ENCODE peak calls at places on chromosomes 1 and 21, in six cellular contexts. One of them, this sample, is unnamed.

GRCh38 chr1:46202975-46203737 is at the start of gene LURAP1:
- DNase-seq in trophoblast cell: peak
- DNase-seq in neuronal stem cell: peak
- DNase-seq in IMR-90: peak
- DNase-seq in mesenchymal stem cell: peak
- DNase-seq in H1: peak
- DNase-seq in this sample: peak

GRCh38 chr1:198205021-198205684 is 48.4 kb downstream of the NEK7 start:
- DNase-seq in trophoblast cell: no peak
- DNase-seq in neuronal stem cell: no peak
- DNase-seq in IMR-90: peak
- DNase-seq in mesenchymal stem cell: no peak
- DNase-seq in H1: no peak
- DNase-seq in this sample: no peak

GRCh38 chr1:64861611-64862010 is 104.7 kb downstream of the JAK1 start:
- DNase-seq in trophoblast cell: peak
- DNase-seq in neuronal stem cell: peak
- DNase-seq in IMR-90: peak
- DNase-seq in mesenchymal stem cell: peak
- DNase-seq in H1: peak
- DNase-seq in this sample: peak

GRCh38 chr1:51247499-51247898 is 11.4 kb downstream of the RNF11 start:
- DNase-seq in trophoblast cell: no peak
- DNase-seq in neuronal stem cell: no peak
- DNase-seq in IMR-90: no peak
- DNase-seq in mesenchymal stem cell: no peak
- DNase-seq in H1: no peak
- DNase-seq in this sample: no peak

GRCh38 chr1:20192364-20192763 is 6.0 kb upstream of the PLA2G2C start:
- DNase-seq in trophoblast cell: no peak
- DNase-seq in neuronal stem cell: no peak
- DNase-seq in IMR-90: peak
- DNase-seq in mesenchymal stem cell: peak
- DNase-seq in H1: no peak
- DNase-seq in this sample: no peak

GRCh38 chr21:17003763-17004373 is 509.0 kb upstream of the CXADR start:
- DNase-seq in trophoblast cell: no peak
- DNase-seq in neuronal stem cell: no peak
- DNase-seq in IMR-90: peak
- DNase-seq in mesenchymal stem cell: no peak
- DNase-seq in H1: no peak
- DNase-seq in this sample: no peak

GRCh38 chr1:167805041-167805556 is 83.3 kb downstream of the MPZL1 start:
- DNase-seq in trophoblast cell: no peak
- DNase-seq in neuronal stem cell: no peak
- DNase-seq in IMR-90: no peak
- DNase-seq in mesenchymal stem cell: no peak
- DNase-seq in H1: no peak
- DNase-seq in this sample: no peak

GRCh38 chr1:58715108-58715507 is 15.2 kb upstream of the MYSM1 start:
- DNase-seq in trophoblast cell: no peak
- DNase-seq in neuronal stem cell: no peak
- DNase-seq in IMR-90: no peak
- DNase-seq in mesenchymal stem cell: no peak
- DNase-seq in H1: no peak
- DNase-seq in this sample: no peak

GRCh38 chr1:81689531-81689941 is 111.2 kb upstream of the ADGRL2 start:
- DNase-seq in trophoblast cell: peak
- DNase-seq in neuronal stem cell: no peak
- DNase-seq in IMR-90: peak
- DNase-seq in mesenchymal stem cell: peak
- DNase-seq in H1: no peak
- DNase-seq in this sample: no peak

GRCh38 chr1:35470964-35471613 is 86.1 kb downstream of the KIAA0319L start:
- DNase-seq in trophoblast cell: no peak
- DNase-seq in neuronal stem cell: no peak
- DNase-seq in IMR-90: no peak
- DNase-seq in mesenchymal stem cell: no peak
- DNase-seq in H1: no peak
- DNase-seq in this sample: peak

GRCh38 chr1:110477445-110477957 is 26.6 kb downstream of the PROK1 start:
- DNase-seq in trophoblast cell: no peak
- DNase-seq in neuronal stem cell: no peak
- DNase-seq in IMR-90: no peak
- DNase-seq in mesenchymal stem cell: no peak
- DNase-seq in H1: no peak
- DNase-seq in this sample: peak

GRCh38 chr1:240732390-240732789 is 120.4 kb upstream of the GREM2 start:
- DNase-seq in trophoblast cell: peak
- DNase-seq in neuronal stem cell: peak
- DNase-seq in IMR-90: peak
- DNase-seq in mesenchymal stem cell: peak
- DNase-seq in H1: no peak
- DNase-seq in this sample: no peak

GRCh38 chr1:150484431-150484830 is 2.8 kb upstream of the TARS2 start:
- DNase-seq in trophoblast cell: no peak
- DNase-seq in neuronal stem cell: no peak
- DNase-seq in IMR-90: peak
- DNase-seq in mesenchymal stem cell: no peak
- DNase-seq in H1: no peak
- DNase-seq in this sample: no peak

GRCh38 chr1:53111693-53112092 is 30.7 kb downstream of the SLC1A7 start:
- DNase-seq in trophoblast cell: no peak
- DNase-seq in neuronal stem cell: no peak
- DNase-seq in IMR-90: no peak
- DNase-seq in mesenchymal stem cell: no peak
- DNase-seq in H1: no peak
- DNase-seq in this sample: no peak

GRCh38 chr1:23957096-23957495 is 2.5 kb upstream of the PNRC2 start:
- DNase-seq in trophoblast cell: peak
- DNase-seq in neuronal stem cell: no peak
- DNase-seq in IMR-90: no peak
- DNase-seq in mesenchymal stem cell: no peak
- DNase-seq in H1: no peak
- DNase-seq in this sample: no peak

GRCh38 chr1:241918879-241919278 is 38.7 kb upstream of the BECN2 start:
- DNase-seq in trophoblast cell: peak
- DNase-seq in neuronal stem cell: no peak
- DNase-seq in IMR-90: peak
- DNase-seq in mesenchymal stem cell: peak
- DNase-seq in H1: no peak
- DNase-seq in this sample: no peak

GRCh38 chr1:15833069-15833679 is 14.3 kb upstream of the SPEN start:
- DNase-seq in trophoblast cell: peak
- DNase-seq in neuronal stem cell: no peak
- DNase-seq in IMR-90: no peak
- DNase-seq in mesenchymal stem cell: peak
- DNase-seq in H1: no peak
- DNase-seq in this sample: peak

GRCh38 chr1:198809247-198809646 is 170.4 kb downstream of the PTPRC start:
- DNase-seq in trophoblast cell: no peak
- DNase-seq in neuronal stem cell: no peak
- DNase-seq in IMR-90: peak
- DNase-seq in mesenchymal stem cell: peak
- DNase-seq in H1: no peak
- DNase-seq in this sample: no peak

GRCh38 chr1:225471453-225472301 is 43.8 kb upstream of the LBR start:
- DNase-seq in trophoblast cell: no peak
- DNase-seq in neuronal stem cell: no peak
- DNase-seq in IMR-90: no peak
- DNase-seq in mesenchymal stem cell: no peak
- DNase-seq in H1: peak
- DNase-seq in this sample: peak

GRCh38 chr21:42109873-42110525 is 38.9 kb downstream of the UMODL1 start:
- DNase-seq in trophoblast cell: no peak
- DNase-seq in neuronal stem cell: no peak
- DNase-seq in IMR-90: no peak
- DNase-seq in mesenchymal stem cell: no peak
- DNase-seq in H1: no peak
- DNase-seq in this sample: no peak

GRCh38 chr21:42111811-42112210 is 40.7 kb downstream of the UMODL1 start:
- DNase-seq in trophoblast cell: no peak
- DNase-seq in neuronal stem cell: no peak
- DNase-seq in IMR-90: no peak
- DNase-seq in mesenchymal stem cell: no peak
- DNase-seq in H1: no peak
- DNase-seq in this sample: no peak

GRCh38 chr21:42110691-42111469 is 39.8 kb downstream of the UMODL1 start:
- DNase-seq in trophoblast cell: no peak
- DNase-seq in neuronal stem cell: no peak
- DNase-seq in IMR-90: no peak
- DNase-seq in mesenchymal stem cell: no peak
- DNase-seq in H1: no peak
- DNase-seq in this sample: no peak

GRCh38 chr21:42112223-42112622 is 41.1 kb downstream of the UMODL1 start:
- DNase-seq in trophoblast cell: no peak
- DNase-seq in neuronal stem cell: no peak
- DNase-seq in IMR-90: no peak
- DNase-seq in mesenchymal stem cell: no peak
- DNase-seq in H1: no peak
- DNase-seq in this sample: no peak

DNA sequence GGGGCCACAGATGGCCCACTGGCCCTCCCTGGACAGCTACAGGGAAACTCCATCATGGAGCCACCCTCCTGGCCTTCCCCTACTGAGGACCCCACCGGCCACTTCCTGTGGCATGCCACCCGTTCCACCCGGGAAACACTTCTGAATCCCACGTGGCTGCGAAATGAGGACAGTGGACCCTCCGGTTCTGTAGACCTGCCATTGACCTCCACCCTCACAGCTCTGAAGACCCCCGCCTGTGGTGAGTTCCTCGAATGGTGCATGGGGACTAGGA is 40.3 kb downstream of the UMODL1 start:
- DNase-seq in trophoblast cell: no peak
- DNase-seq in neuronal stem cell: no peak
- DNase-seq in IMR-90: no peak
- DNase-seq in mesenchymal stem cell: no peak
- DNase-seq in H1: no peak
- DNase-seq in this sample: no peak
- H3K14ac ChIP-seq in trophoblast cell: no peak
- H3K14ac ChIP-seq in neuronal stem cell: peak
- H3K14ac ChIP-seq in IMR-90: no peak
- H3K14ac ChIP-seq in mesenchymal stem cell: no peak
- H3K14ac ChIP-seq in H1: no peak
- H3K14ac ChIP-seq in this sample: no peak

GRCh38 chr1:245031041-245031440 is 123.7 kb upstream of the KIF26B start:
- DNase-seq in trophoblast cell: no peak
- DNase-seq in neuronal stem cell: no peak
- DNase-seq in IMR-90: no peak
- DNase-seq in mesenchymal stem cell: no peak
- DNase-seq in H1: no peak
- DNase-seq in this sample: no peak

GRCh38 chr1:245023222-245023621 is 131.6 kb upstream of the KIF26B start:
- DNase-seq in trophoblast cell: no peak
- DNase-seq in neuronal stem cell: no peak
- DNase-seq in IMR-90: no peak
- DNase-seq in mesenchymal stem cell: no peak
- DNase-seq in H1: no peak
- DNase-seq in this sample: no peak

GRCh38 chr1:245019904-245020486 is 134.8 kb upstream of the KIF26B start:
- DNase-seq in trophoblast cell: no peak
- DNase-seq in neuronal stem cell: no peak
- DNase-seq in IMR-90: no peak
- DNase-seq in mesenchymal stem cell: no peak
- DNase-seq in H1: no peak
- DNase-seq in this sample: no peak

GRCh38 chr1:245026252-245026651 is 128.5 kb upstream of the KIF26B start:
- DNase-seq in trophoblast cell: no peak
- DNase-seq in neuronal stem cell: no peak
- DNase-seq in IMR-90: no peak
- DNase-seq in mesenchymal stem cell: no peak
- DNase-seq in H1: no peak
- DNase-seq in this sample: no peak

GRCh38 chr1:245025525-245025924 is 129.3 kb upstream of the KIF26B start:
- DNase-seq in trophoblast cell: no peak
- DNase-seq in neuronal stem cell: no peak
- DNase-seq in IMR-90: no peak
- DNase-seq in mesenchymal stem cell: no peak
- DNase-seq in H1: no peak
- DNase-seq in this sample: no peak
- H3K14ac ChIP-seq in trophoblast cell: no peak
- H3K14ac ChIP-seq in neuronal stem cell: no peak
- H3K14ac ChIP-seq in IMR-90: no peak
- H3K14ac ChIP-seq in mesenchymal stem cell: no peak
- H3K14ac ChIP-seq in H1: no peak
- H3K14ac ChIP-seq in this sample: no peak

DNA sequence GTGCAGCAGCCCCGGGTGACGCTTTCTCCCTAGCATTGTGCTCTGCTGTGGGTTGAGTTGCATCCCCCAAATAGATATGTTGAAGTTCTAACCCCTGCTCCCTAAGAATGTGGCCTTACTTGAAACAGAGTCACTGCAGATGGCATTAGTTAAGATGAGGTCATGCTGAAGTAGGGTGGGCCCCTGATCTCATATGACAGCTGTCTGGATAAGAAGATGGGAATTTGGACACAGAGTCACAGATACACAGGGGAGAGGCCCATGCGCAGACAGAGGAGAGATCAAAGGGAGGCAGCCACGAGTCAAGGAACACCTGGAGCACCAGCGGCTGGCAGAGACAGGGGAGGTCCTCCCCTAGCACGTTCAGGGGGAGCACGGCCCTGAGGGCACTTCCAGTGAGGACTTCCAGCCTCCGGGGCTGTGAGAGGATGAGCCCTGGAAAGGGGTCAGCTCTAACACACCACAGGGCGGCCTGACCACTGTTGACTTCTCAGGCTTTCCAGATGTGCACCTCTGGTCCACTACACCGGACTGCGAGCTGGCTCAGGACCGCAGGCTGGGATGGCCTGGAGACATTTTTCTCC is 46.4 kb downstream of the ABCG1 start:
- DNase-seq in trophoblast cell: no peak
- DNase-seq in neuronal stem cell: no peak
- DNase-seq in IMR-90: no peak
- DNase-seq in mesenchymal stem cell: no peak
- DNase-seq in H1: no peak
- DNase-seq in this sample: no peak
- H3K14ac ChIP-seq in trophoblast cell: no peak
- H3K14ac ChIP-seq in neuronal stem cell: no peak
- H3K14ac ChIP-seq in IMR-90: no peak
- H3K14ac ChIP-seq in mesenchymal stem cell: no peak
- H3K14ac ChIP-seq in H1: no peak
- H3K14ac ChIP-seq in this sample: no peak

GRCh38 chr21:25586242-25586805 is 21.0 kb downstream of the MRPL39 start:
- DNase-seq in trophoblast cell: no peak
- DNase-seq in neuronal stem cell: no peak
- DNase-seq in IMR-90: no peak
- DNase-seq in mesenchymal stem cell: no peak
- DNase-seq in H1: no peak
- DNase-seq in this sample: no peak

GRCh38 chr21:25584833-25585232 is 22.4 kb downstream of the MRPL39 start:
- DNase-seq in trophoblast cell: no peak
- DNase-seq in neuronal stem cell: no peak
- DNase-seq in IMR-90: no peak
- DNase-seq in mesenchymal stem cell: no peak
- DNase-seq in H1: no peak
- DNase-seq in this sample: no peak

DNA sequence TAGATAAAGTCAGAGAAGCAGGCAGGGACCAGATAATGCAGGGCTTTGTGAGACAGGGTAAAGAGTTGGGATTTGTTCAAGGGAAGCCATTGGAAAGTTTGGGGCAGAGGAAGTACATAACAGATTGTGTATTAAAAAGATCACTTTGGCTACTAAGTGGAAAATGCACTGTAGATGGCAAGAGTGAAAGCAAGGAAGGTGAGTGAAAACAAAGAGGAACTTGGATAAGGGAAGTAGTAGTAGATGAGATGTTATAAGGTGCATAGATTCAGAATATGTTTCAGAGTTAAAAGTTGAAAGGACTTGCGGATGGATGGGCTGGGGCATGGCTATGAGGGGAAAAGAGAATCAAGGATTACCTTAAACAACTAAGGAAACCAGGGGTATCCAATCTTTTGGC is 17.4 kb downstream of the MRPL39 start:
- DNase-seq in trophoblast cell: no peak
- DNase-seq in neuronal stem cell: no peak
- DNase-seq in IMR-90: no peak
- DNase-seq in mesenchymal stem cell: no peak
- DNase-seq in H1: no peak
- DNase-seq in this sample: no peak
- H3K14ac ChIP-seq in trophoblast cell: no peak
- H3K14ac ChIP-seq in neuronal stem cell: no peak
- H3K14ac ChIP-seq in IMR-90: no peak
- H3K14ac ChIP-seq in mesenchymal stem cell: no peak
- H3K14ac ChIP-seq in H1: no peak
- H3K14ac ChIP-seq in this sample: no peak

This sample was measured in H9.